ENCODE peak calls at places on chromosomes 11 and 22, in six cellular contexts. W is Peyer's patch, M is mucosa of descending colon, N is A549, O is left ventricle myocardium inferior, J is GM13976. X is an unnamed sample.
A peak's percentile ranks its signal among the peaks of the same experiment; 100 is the strongest.

GRCh38 chr11:6926208-6927029 is at the start of gene ZNF215:
- DNase-seq in J (peak; percentile 76), N (peak; percentile 76), O (peak; percentile 72), W (peak; percentile 91), M (peak; percentile 89), X (peak; percentile 84)

GRCh38 chr11:48123934-48124755 is 92.5 kb upstream of the OR4B1 start:
- DNase-seq in W (no peak), O (no peak), M (no peak), N (no peak), J (no peak), X (no peak)

GRCh38 chr22:21623402-21623970 is 6.3 kb downstream of the YDJC start:
- DNase-seq in J (no peak), O (no peak), N (no peak), W (no peak), M (no peak), X (no peak)

GRCh38 chr11:36123353-36124220 is 165.6 kb downstream of the COMMD9 start:
- DNase-seq in N (no peak), J (no peak), W (no peak), M (peak; percentile 5), O (no peak), X (no peak)

GRCh38 chr22:47054231-47055072 is 292.0 kb downstream of the TBC1D22A start:
- DNase-seq in O (no peak), N (no peak), W (no peak), M (no peak), J (no peak), X (no peak)

GRCh38 chr22:20531404-20532181 is 24.2 kb downstream of the MED15 start:
- DNase-seq in N (peak; percentile 87), M (peak; percentile 61), O (peak; percentile 46), J (no peak), W (peak; percentile 70), X (peak; percentile 36)

GRCh38 chr11:93775289-93775688 is 8.8 kb upstream of the MED17 start:
- DNase-seq in M (peak; percentile 16), J (no peak), W (no peak), N (peak; percentile 4), O (no peak), X (peak; percentile 13)

GRCh38 chr11:117538731-117539130 is 211.1 kb downstream of the CEP164 start:
- DNase-seq in M (peak; percentile 10), J (no peak), W (no peak), N (no peak), O (no peak), X (no peak)

GRCh38 chr11:72741849-72742521 is 10.2 kb downstream of the ARAP1 start:
- DNase-seq in W (no peak), J (no peak), N (no peak), O (no peak), M (no peak), X (no peak)

GRCh38 chr11:35040221-35040942 is 98.6 kb upstream of the CD44 start:
- DNase-seq in N (peak; percentile 57), M (peak; percentile 23), W (peak; percentile 75), J (peak; percentile 28), O (no peak), X (no peak)

GRCh38 chr22:45210577-45211431 is 29.9 kb downstream of the KIAA0930 start:
- DNase-seq in N (no peak), W (no peak), J (no peak), M (no peak), O (no peak), X (no peak)

GRCh38 chr22:20243545-20244249 is 24.4 kb downstream of the RTN4R start:
- DNase-seq in N (peak; percentile 33), W (peak; percentile 76), J (peak; percentile 76), O (peak; percentile 75), M (peak; percentile 50), X (peak; percentile 23)

GRCh38 chr22:42862045-42862734 is 5.1 kb upstream of the ARFGAP3 start:
- DNase-seq in N (peak; percentile 76), M (no peak), O (no peak), J (no peak), W (peak; percentile 71), X (no peak)

GRCh38 chr11:93958991-93959390 is 62.2 kb upstream of the HEPHL1 start:
- DNase-seq in O (no peak), M (no peak), N (no peak), J (no peak), W (no peak), X (no peak)

GRCh38 chr11:19660076-19660475 is 52.6 kb upstream of the NAV2 start:
- DNase-seq in J (peak; percentile 66), O (no peak), W (peak; percentile 67), M (no peak), N (peak; percentile 81), X (no peak)

GRCh38 chr11:127789887-127790286 is 789.3 kb upstream of the KIRREL3 start:
- DNase-seq in W (no peak), J (no peak), O (no peak), N (peak; percentile 13), M (peak; percentile 71), X (peak; percentile 59)
- TF ChIP-seq CTCF in W (peak; percentile 7), J (no peak), O (peak; percentile 29), N (no peak), M (no peak), X (peak; percentile 58)

DNA sequence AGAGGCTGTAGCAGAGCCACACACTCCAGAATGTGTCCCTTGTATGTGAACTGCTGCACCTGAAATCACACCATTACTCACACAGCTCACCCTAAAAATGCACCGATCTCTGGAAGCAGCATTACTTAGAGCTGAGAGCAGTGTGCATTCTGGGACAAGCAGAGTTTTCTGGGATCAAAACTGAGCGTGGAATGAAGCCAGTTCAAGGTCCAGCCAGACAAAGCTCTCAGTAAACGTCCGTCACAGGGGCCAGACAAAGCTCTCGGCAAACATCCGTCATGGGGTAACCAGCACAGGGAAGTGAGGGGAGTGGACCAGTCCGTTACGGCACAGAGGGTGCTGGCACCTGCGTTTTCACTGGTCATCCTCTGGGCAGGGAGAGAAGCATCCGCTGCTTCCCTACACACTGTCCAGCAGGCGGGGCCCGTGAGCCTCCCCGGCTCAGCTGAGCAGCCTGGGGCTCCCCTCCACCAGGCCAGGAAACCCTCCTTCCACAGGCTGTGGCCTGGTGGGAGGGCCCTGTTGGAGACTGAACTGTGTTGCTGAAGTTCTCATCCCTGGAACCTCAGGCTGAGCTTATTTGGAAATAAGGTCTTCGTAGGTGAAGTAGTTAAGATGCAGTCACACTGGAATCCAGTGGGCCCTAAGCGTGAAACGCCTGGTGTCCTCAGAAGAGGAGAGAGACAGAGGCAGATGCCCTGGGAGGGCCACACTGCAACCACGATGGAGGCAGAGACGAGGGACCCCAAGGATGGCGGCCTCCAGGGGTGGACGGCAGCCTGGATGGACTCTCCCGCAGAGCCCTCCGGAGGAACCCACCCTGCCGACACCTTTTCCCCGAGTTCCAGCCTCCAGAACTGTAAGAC is 883.9 kb downstream of the BRD1 start:
- DNase-seq in W (peak; percentile 37), J (no peak), N (peak; percentile 20), M (peak; percentile 12), O (no peak), X (peak; percentile 76)
- TF ChIP-seq CTCF in W (peak; percentile 10), J (no peak), N (peak; percentile 34), M (no peak), O (peak; percentile 54), X (peak; percentile 67)

GRCh38 chr11:44977493-44977984 is 26.9 kb upstream of the TP53I11 start:
- DNase-seq in O (no peak), M (peak; percentile 67), W (peak; percentile 65), N (peak; percentile 36), J (no peak), X (peak; percentile 34)
- TF ChIP-seq CTCF in O (peak; percentile 35), M (no peak), W (no peak), N (peak; percentile 29), J (no peak), X (no peak)

GRCh38 chr11:63745304-63746170 is 23.0 kb downstream of the ZFTA start:
- DNase-seq in J (no peak), O (no peak), M (no peak), N (no peak), W (no peak), X (no peak)
- TF ChIP-seq CTCF in J (no peak), O (peak; percentile 32), M (no peak), N (peak; percentile 42), W (no peak), X (no peak)

GRCh38 chr11:120912915-120913314 is 111.0 kb upstream of the TBCEL start:
- DNase-seq in M (no peak), N (no peak), O (no peak), W (no peak), J (no peak), X (no peak)
- TF ChIP-seq CTCF in M (no peak), N (no peak), O (no peak), W (no peak), J (no peak), X (no peak)

GRCh38 chr22:29030618-29031235 is 30.9 kb downstream of the C22orf31 start:
- DNase-seq in N (peak; percentile 82), O (peak; percentile 73), M (peak; percentile 89), J (peak; percentile 46), W (peak; percentile 75), X (peak; percentile 53)

GRCh38 chr22:29029202-29030000 is 32.2 kb downstream of the C22orf31 start:
- DNase-seq in W (no peak), N (no peak), O (no peak), M (no peak), J (no peak), X (no peak)

GRCh38 chr22:29031236-29031982 is 30.2 kb downstream of the C22orf31 start:
- DNase-seq in J (peak; percentile 35), N (peak; percentile 91), M (peak; percentile 51), O (no peak), W (peak; percentile 62), X (peak; percentile 41)

GRCh38 chr22:29028468-29028867 is 33.2 kb downstream of the C22orf31 start:
- DNase-seq in N (no peak), O (no peak), M (no peak), J (no peak), W (no peak), X (no peak)

DNA sequence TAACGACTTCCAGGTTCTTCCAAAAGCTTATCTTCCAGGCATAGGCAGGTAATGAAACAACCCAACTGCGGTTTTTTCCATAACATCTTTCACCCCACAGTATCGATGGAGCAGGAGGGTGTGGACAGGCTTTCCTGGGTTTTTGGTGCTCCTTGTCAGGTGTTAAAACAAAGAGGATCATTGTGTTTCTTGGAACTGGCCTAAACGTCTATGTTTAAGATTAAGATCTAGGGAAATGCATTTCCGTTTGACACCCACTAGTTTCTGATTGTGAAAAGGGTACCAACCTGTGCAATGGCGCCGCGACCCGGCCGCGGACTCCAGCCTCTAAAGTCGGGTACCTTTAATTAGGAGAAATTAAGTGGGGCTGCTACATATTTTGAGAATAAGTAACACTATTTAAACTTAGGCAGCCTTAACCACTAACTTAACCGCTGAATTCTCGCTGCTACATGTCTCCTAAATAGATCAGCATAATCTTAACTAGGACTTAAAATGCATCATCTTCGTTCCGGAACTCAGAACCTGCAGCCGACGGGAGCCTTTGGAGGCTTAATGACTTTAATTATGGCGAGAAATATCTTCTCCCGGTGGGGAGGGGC is 31.5 kb downstream of the C22orf31 start:
- DNase-seq in N (no peak), M (peak; percentile 67), W (no peak), O (no peak), J (no peak), X (no peak)
- TF ChIP-seq CTCF in N (no peak), M (no peak), W (no peak), O (no peak), J (no peak), X (no peak)

GRCh38 chr11:1468473-1469066 is 18.0 kb downstream of the MOB2 start:
- DNase-seq in M (no peak), O (no peak), W (no peak), J (no peak), N (no peak), X (no peak)
- TF ChIP-seq CTCF in M (no peak), O (no peak), W (no peak), J (no peak), N (no peak), X (no peak)

X was measured in endothelial cell.